ENCODE peak calls at places on chromosomes 4 and X, in five cellular contexts. F, E, K, Y and O are unnamed samples. For H3K4me1, the result is how much of the 10 kb centered on the place peaks cover.

GRCh38 chrX:54178100-54178940 is 4.7 kb downstream of the FAM120C start:
- DNase-seq in F (peak), E (no peak), K (peak), Y (no peak), O (no peak)

GRCh38 chr4:10403633-10404445 is 53.4 kb downstream of the ZNF518B start:
- DNase-seq in F (peak), E (peak), K (peak), Y (no peak), O (peak)

GRCh38 chr4:182189107-182189878 is 53.9 kb upstream of the TENM3 start:
- DNase-seq in F (peak), E (no peak), K (peak), Y (no peak), O (no peak)

GRCh38 chr4:1200425-1201035 is 28.1 kb upstream of the SPON2 start:
- DNase-seq in F (peak), E (peak), K (no peak), Y (no peak), O (peak)

GRCh38 chrX:47723689-47724088 is 64.7 kb upstream of the UXT start:
- DNase-seq in F (no peak), E (peak), K (no peak), Y (no peak), O (no peak)

GRCh38 chrX:10048076-10048475 is 80.9 kb downstream of the CLDN34 start:
- DNase-seq in F (no peak), E (peak), K (no peak), Y (no peak), O (no peak)

GRCh38 chrX:65985922-65986588 is 53.8 kb downstream of the VSIG4 start:
- DNase-seq in F (peak), E (peak), K (peak), Y (no peak), O (peak)

GRCh38 chr4:101037938-101038413 is 309.4 kb downstream of the PPP3CA start:
- DNase-seq in F (peak), E (no peak), K (no peak), Y (no peak), O (no peak)

DNA sequence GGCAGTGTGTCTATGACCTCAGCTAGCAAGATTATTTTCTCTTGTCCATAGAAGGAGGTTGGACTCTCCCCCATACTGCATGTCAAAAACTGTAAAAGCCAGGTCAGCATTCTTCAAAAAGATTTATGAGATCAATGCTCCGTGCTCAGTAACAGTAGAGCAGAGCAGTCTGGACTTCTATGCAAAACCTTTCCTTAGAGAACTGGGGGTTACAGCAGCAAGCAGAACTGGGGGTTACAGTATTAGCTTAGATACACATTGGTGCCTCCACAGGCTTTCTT is 63.4 kb upstream of the PGM2 start:
- DNase-seq in F (no peak), E (no peak), K (no peak), Y (no peak), O (no peak)
- H3K4me1 ChIP-seq in F (under half), E (under half), K (under half), Y (under half), O (under half)

GRCh38 chrX:43870011-43870410 is 12.2 kb downstream of the MAOB start:
- DNase-seq in F (no peak), E (no peak), K (no peak), Y (no peak), O (no peak)
- H3K9ac ChIP-seq in F (no peak), E (no peak), K (no peak), Y (no peak), O (no peak)

GRCh38 chrX:50765986-50766385 is 48.0 kb downstream of the SHROOM4 start:
- DNase-seq in F (no peak), E (no peak), K (no peak), Y (no peak), O (no peak)
- H3K4me1 ChIP-seq in F (under half), E (under half), K (under half), Y (under half), O (under half)

DNA sequence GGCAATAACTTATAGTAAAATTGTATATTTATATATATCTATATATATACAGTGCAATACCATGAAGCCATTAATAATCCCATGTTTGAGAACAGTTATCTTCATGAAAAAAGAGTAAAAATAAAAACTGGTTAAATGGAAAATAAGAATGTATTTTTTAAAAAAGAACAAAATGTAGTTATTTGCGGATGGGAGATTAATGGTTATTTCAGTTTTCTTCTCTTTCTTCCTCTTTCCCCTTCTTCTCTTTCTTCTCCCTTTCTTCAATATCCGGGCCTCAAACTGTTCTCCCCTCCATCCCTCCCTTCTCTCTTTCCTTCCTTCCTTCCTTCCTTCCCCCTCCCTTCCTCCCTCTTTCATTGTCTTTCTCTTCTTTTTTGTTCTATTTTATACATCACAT is 1301.7 kb upstream of the IGFBP7 start:
- DNase-seq in F (no peak), E (no peak), K (no peak), Y (no peak), O (no peak)
- H3K9ac ChIP-seq in F (no peak), E (no peak), K (no peak), Y (no peak), O (no peak)

GRCh38 chr4:87014284-87014782 is 79.5 kb downstream of the AFF1 start:
- DNase-seq in F (peak), E (no peak), K (peak), Y (no peak), O (no peak)

GRCh38 chr4:87010192-87010591 is 75.4 kb downstream of the AFF1 start:
- DNase-seq in F (no peak), E (no peak), K (no peak), Y (no peak), O (no peak)

GRCh38 chr4:87009095-87009648 is 74.4 kb downstream of the AFF1 start:
- DNase-seq in F (no peak), E (no peak), K (no peak), Y (no peak), O (peak)

GRCh38 chr4:87012265-87012953 is 77.6 kb downstream of the AFF1 start:
- DNase-seq in F (no peak), E (no peak), K (no peak), Y (no peak), O (peak)

DNA sequence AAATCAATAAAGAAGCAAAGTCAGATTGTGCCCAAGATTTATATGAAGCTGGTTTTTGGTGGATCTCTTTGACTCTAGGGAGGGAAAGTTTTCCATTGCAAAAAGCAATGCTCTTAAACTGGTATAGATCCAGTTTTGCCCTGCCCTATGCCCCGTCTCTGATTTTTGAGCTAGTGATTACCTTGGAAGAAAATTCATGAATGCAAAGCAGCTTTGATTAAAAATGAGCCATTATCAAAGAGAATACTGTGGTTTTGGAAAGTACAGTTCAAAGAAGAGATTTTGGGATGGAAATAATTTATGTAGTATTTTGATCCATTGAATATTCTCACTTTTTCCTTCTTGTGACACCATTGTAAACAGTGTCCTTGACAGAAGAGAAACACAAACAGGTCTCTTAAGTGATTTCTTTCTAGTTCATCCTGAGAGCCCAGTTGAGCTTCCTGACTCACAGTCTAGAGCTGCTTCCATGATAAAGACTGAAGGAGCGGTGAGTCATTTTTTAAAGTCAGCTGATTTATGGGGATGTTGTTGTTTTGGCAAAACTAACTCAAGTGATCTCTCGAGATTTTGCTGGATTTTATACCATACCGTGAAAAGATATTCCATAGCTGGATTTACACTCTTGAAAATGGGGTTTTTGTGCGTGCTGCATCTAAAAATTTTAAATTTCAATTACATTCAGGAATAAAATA is 76.7 kb downstream of the AFF1 start:
- DNase-seq in F (peak), E (peak), K (peak), Y (no peak), O (peak)
- H3K4me1 ChIP-seq in F (under half), E (under half), K (under half), Y (under half), O (under half)